ENCODE peak calls at places on chromosomes 12 and 14, in ten cellular contexts. P, S, G, Y, V, H, U, O, J and D are unnamed samples.

GRCh38 chr14:106691601-106692291 is 1165.4 kb downstream of the TMEM121 start:
- DNase-seq in G (peak; percentile 0), V (peak; percentile 60), U (no peak), J (peak; percentile 12), Y (peak; percentile 87), S (no peak), O (peak; percentile 36), P (peak; percentile 47), H (no peak), D (no peak)

GRCh38 chr12:100688451-100688864 is 106.1 kb upstream of the ANO4 start:
- DNase-seq in Y (no peak), V (no peak), S (no peak), H (no peak), P (no peak), G (peak; percentile 46), O (no peak), U (no peak), J (no peak), D (no peak)

GRCh38 chr14:76201162-76201561 is 49.4 kb downstream of the GPATCH2L start:
- DNase-seq in U (no peak), S (no peak), J (no peak), V (no peak), P (no peak), G (peak; percentile 88), H (peak; percentile 98), O (no peak), Y (no peak), D (peak; percentile 76)

GRCh38 chr14:78508023-78508422 is 337.9 kb downstream of the NRXN3 start:
- DNase-seq in O (no peak), P (no peak), J (no peak), U (no peak), Y (no peak), G (no peak), S (no peak), V (no peak), H (no peak), D (no peak)

GRCh38 chr12:109131522-109132050 is 15.2 kb downstream of the ACACB start:
- DNase-seq in P (peak; percentile 44), U (no peak), Y (no peak), J (peak; percentile 78), H (no peak), S (no peak), G (peak; percentile 58), O (peak; percentile 56), V (no peak), D (no peak)

GRCh38 chr12:56635539-56636117 is 5.5 kb upstream of the BAZ2A start:
- DNase-seq in H (no peak), P (no peak), V (peak; percentile 50), S (no peak), O (no peak), G (no peak), U (peak; percentile 53), J (no peak), Y (peak; percentile 20), D (no peak)

GRCh38 chr14:72822946-72823611 is 70.8 kb downstream of the DPF3 start:
- DNase-seq in O (no peak), H (no peak), P (no peak), J (no peak), V (no peak), U (no peak), Y (no peak), G (no peak), S (no peak), D (no peak)

GRCh38 chr12:54560374-54560858 is 11.0 kb downstream of the PDE1B start:
- DNase-seq in P (peak; percentile 83), Y (no peak), H (peak; percentile 36), V (peak; percentile 77), U (peak; percentile 91), G (peak; percentile 88), S (peak; percentile 72), O (peak; percentile 83), J (peak; percentile 88), D (no peak)

GRCh38 chr14:89264196-89264800 is 152.7 kb downstream of the FOXN3 start:
- DNase-seq in J (no peak), V (no peak), U (no peak), P (no peak), G (no peak), O (no peak), Y (no peak), H (no peak), S (no peak), D (no peak)

GRCh38 chr12:104358353-104359003 is 54.9 kb downstream of the EID3 start:
- DNase-seq in O (peak; percentile 70), P (peak; percentile 69), G (peak; percentile 67), U (peak; percentile 66), J (peak; percentile 32), V (peak; percentile 77), Y (peak; percentile 72), S (peak; percentile 53), H (peak; percentile 61), D (no peak)

GRCh38 chr12:108731866-108732461 is 646 bp upstream of the CORO1C start:
- DNase-seq in U (peak; percentile 100), Y (peak; percentile 97), P (peak; percentile 100), O (peak; percentile 100), G (peak; percentile 100), V (peak; percentile 95), J (peak; percentile 99), H (peak; percentile 97), S (peak; percentile 93), D (peak; percentile 72)

GRCh38 chr14:61700104-61700886 is 5.0 kb downstream of the HIF1A start:
- DNase-seq in O (no peak), S (no peak), Y (no peak), V (no peak), G (peak; percentile 50), J (no peak), U (no peak), H (no peak), P (no peak), D (no peak)
- H3K27ac ChIP-seq in O (no peak overlapping the region), S (no peak overlapping the region), Y (no peak overlapping the region), V (no peak overlapping the region), G (peak overlapping the region; percentile 96), J (no peak overlapping the region), U (no peak overlapping the region), H (no peak overlapping the region), P (no peak overlapping the region), D (no peak overlapping the region)

GRCh38 chr12:25496098-25496587 is 56.9 kb downstream of the LMNTD1 start:
- DNase-seq in J (no peak), O (no peak), V (no peak), G (peak; percentile 75), U (no peak), P (no peak), Y (no peak), H (peak; percentile 38), S (no peak), D (no peak)
- H3K27ac ChIP-seq in J (no peak overlapping the region), O (no peak overlapping the region), V (no peak overlapping the region), G (peak overlapping the region; percentile 55), U (no peak overlapping the region), P (no peak overlapping the region), Y (no peak overlapping the region), H (no peak overlapping the region), S (no peak overlapping the region), D (peak overlapping the region; percentile 32)

GRCh38 chr14:68113328-68113930 is 293.9 kb downstream of the RAD51B start:
- DNase-seq in P (no peak), V (no peak), Y (no peak), G (no peak), J (no peak), O (no peak), H (no peak), S (no peak), U (no peak), D (no peak)
- H3K27ac ChIP-seq in P (no peak overlapping the region), V (no peak overlapping the region), Y (no peak overlapping the region), G (no peak overlapping the region), J (no peak overlapping the region), O (no peak overlapping the region), H (no peak overlapping the region), S (no peak overlapping the region), U (no peak overlapping the region), D (no peak overlapping the region)

GRCh38 chr12:106276032-106276728 is 26.4 kb upstream of the TCP11L2 start:
- DNase-seq in Y (peak; percentile 16), V (no peak), O (no peak), P (no peak), G (no peak), H (no peak), J (no peak), U (no peak), S (no peak), D (no peak)

GRCh38 chr12:106274012-106274411 is 26.2 kb upstream of the CKAP4 start:
- DNase-seq in S (no peak), H (no peak), U (no peak), J (no peak), G (no peak), V (no peak), P (no peak), O (no peak), Y (no peak), D (no peak)

GRCh38 chr12:106271575-106272505 is 24.0 kb upstream of the CKAP4 start:
- DNase-seq in G (no peak), O (peak; percentile 37), Y (no peak), S (no peak), V (no peak), U (no peak), H (no peak), J (no peak), P (no peak), D (no peak)

GRCh38 chr12:106275458-106275857 is 27.1 kb upstream of the TCP11L2 start:
- DNase-seq in S (no peak), Y (no peak), O (peak; percentile 14), V (no peak), G (no peak), J (no peak), H (no peak), P (peak; percentile 26), U (no peak), D (no peak)

DNA sequence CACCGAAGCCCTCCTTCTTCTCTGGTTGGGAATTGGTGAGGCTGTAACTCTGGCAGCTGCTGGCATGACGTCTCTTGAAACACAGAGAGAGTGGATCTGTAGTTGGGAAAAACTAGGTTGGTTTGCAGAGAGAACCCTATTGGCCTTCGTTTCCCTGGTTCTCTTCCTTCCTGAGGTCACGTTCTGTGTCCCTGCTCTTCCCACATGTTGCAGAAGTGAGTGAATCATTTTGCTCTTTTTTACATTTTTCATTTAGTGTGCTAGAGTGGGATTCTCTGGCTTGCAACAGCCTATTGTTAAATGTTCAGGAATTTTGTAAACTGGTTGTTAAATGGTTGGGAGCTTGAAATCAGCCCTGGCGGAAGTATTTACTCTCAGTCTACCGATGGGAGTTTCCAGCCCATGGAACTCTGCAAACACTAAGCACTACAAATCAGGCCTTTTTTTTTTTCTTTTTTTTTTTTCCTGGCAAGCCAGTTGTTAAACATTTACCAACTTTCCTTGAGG is 26.8 kb upstream of the CKAP4 start:
- DNase-seq in J (no peak), P (no peak), G (peak; percentile 54), V (no peak), S (no peak), H (no peak), O (peak; percentile 50), U (no peak), Y (no peak), D (no peak)
- H3K27ac ChIP-seq in J (no peak overlapping the region), P (peak overlapping the region; percentile 87), G (peak overlapping the region; percentile 12), V (no peak overlapping the region), S (no peak overlapping the region), H (no peak overlapping the region), O (peak overlapping the region; percentile 94), U (no peak overlapping the region), Y (no peak overlapping the region), D (no peak overlapping the region)